ENCODE peak calls at places on chromosomes 6 and 20, in ten cellular contexts. B is H1; Y is HCT116; Q is CD4-positive, alpha-beta T cell; P is CD4-positive, alpha-beta memory T cell; V is left ventricle myocardium inferior; Z is endothelial cell of umbilical vein; I is effector memory CD4-positive, alpha-beta T cell; L is SJSA1; O is psoas muscle. D is an unnamed sample. For H3K9me3, the result is how much of the 10 kb centered on the place peaks cover.

GRCh38 chr6:106527111-106527510 is 102.2 kb downstream of the RTN4IP1 start:
- DNase-seq in B (no peak), Y (no peak), Q (no peak), P (no peak), V (no peak), Z (no peak), I (no peak), L (no peak), O (no peak), D (no peak)

GRCh38 chr6:52538252-52538905 is 38.5 kb downstream of the TRAM2 start:
- DNase-seq in B (no peak), Y (no peak), Q (no peak), P (no peak), V (no peak), Z (no peak), I (no peak), L (peak), O (no peak), D (no peak)

GRCh38 chr6:21997414-21998037 is 299.3 kb downstream of the PRL start:
- DNase-seq in B (no peak), Y (no peak), Q (no peak), P (no peak), V (no peak), Z (peak), I (no peak), L (no peak), O (no peak), D (no peak)

GRCh38 chr6:155694429-155694795 is 238.8 kb upstream of the NOX3 start:
- DNase-seq in B (no peak), Y (no peak), Q (no peak), P (no peak), V (no peak), Z (no peak), I (no peak), L (no peak), O (no peak), D (no peak)

GRCh38 chr20:49567421-49568256 is at the start of gene PTGIS:
- DNase-seq in B (no peak), Y (no peak), Q (no peak), P (no peak), V (no peak), Z (no peak), I (no peak), L (no peak), O (no peak), D (no peak)

GRCh38 chr6:11050735-11051134 is 6.6 kb upstream of the ELOVL2 start:
- DNase-seq in B (no peak), Y (no peak), Q (no peak), P (no peak), V (no peak), Z (no peak), I (no peak), L (peak), O (no peak), D (no peak)

GRCh38 chr6:36463686-36464085 is 20.9 kb downstream of the KCTD20 start:
- DNase-seq in B (no peak), Y (no peak), Q (no peak), P (no peak), V (no peak), Z (no peak), I (no peak), L (no peak), O (no peak), D (no peak)

GRCh38 chr6:30200551-30201281 is 12.5 kb downstream of the TRIM26 start:
- DNase-seq in B (no peak), Y (no peak), Q (no peak), P (no peak), V (no peak), Z (no peak), I (no peak), L (no peak), O (no peak), D (no peak)

GRCh38 chr6:56842602-56843475 is 112.1 kb upstream of the BEND6 start:
- DNase-seq in B (no peak), Y (no peak), Q (no peak), P (no peak), V (peak), Z (peak), I (no peak), L (peak), O (peak), D (no peak)

GRCh38 chr6:83770910-83771309 is 62.0 kb upstream of the SNAP91 start:
- DNase-seq in B (no peak), Y (no peak), Q (no peak), P (no peak), V (no peak), Z (no peak), I (no peak), L (no peak), O (no peak), D (no peak)

GRCh38 chr20:57298457-57298856 is 31.1 kb upstream of the SPO11 start:
- DNase-seq in B (no peak), Y (no peak), Q (no peak), P (no peak), V (no peak), Z (no peak), I (no peak), L (no peak), O (no peak), D (no peak)

GRCh38 chr6:64803470-64804166 is 903.4 kb downstream of the EYS start:
- DNase-seq in B (no peak), Y (no peak), Q (no peak), P (no peak), V (no peak), Z (no peak), I (no peak), L (no peak), O (no peak), D (no peak)

GRCh38 chr6:64010010-64010409 is 374.4 kb downstream of the PHF3 start:
- DNase-seq in B (no peak), Y (no peak), Q (no peak), P (no peak), V (no peak), Z (no peak), I (no peak), L (no peak), O (no peak), D (no peak)

GRCh38 chr6:75852721-75853120 is 103.7 kb downstream of the MYO6 start:
- DNase-seq in B (no peak), Y (no peak), Q (no peak), P (no peak), V (no peak), Z (peak), I (no peak), L (no peak), O (no peak), D (no peak)

DNA sequence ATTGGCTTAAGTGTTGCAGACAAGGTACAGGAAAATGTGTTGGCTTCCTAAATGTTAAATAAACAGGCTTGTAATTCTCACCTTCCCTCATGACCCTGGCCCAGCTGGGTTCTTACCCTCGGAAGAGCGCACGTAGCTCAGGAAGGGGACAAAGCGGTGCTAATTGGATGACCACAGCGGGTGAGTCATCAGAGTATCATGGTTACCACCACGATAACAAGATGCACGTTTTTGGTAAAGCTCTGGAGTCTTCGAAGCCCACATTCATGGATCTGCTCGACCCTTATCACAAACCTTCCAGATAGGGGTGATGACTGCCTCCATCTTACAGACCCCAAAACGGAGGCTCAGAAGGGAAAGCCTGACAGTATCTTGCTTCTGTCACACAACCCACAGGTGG is 32.8 kb downstream of the APCDD1L start:
- DNase-seq in B (no peak), Y (no peak), Q (no peak), P (no peak), V (no peak), Z (no peak), I (no peak), L (no peak), O (no peak), D (no peak)
- H3K9me3 ChIP-seq in B (under half), Y (under half), Q (under half), P (under half), V (under half), Z (under half), I (under half), L (under half), O (under half), D (under half)

GRCh38 chr6:137654365-137654981 is 160.3 kb upstream of the OLIG3 start:
- DNase-seq in B (no peak), Y (no peak), Q (no peak), P (no peak), V (no peak), Z (no peak), I (no peak), L (no peak), O (no peak), D (no peak)
- H3K9me3 ChIP-seq in B (under half), Y (under half), Q (under half), P (under half), V (under half), Z (under half), I (under half), L (under half), O (under half), D (under half)

GRCh38 chr6:66423047-66423446 is 716.0 kb upstream of the EYS start:
- DNase-seq in B (no peak), Y (no peak), Q (no peak), P (no peak), V (no peak), Z (no peak), I (no peak), L (no peak), O (no peak), D (no peak)
- H3K9me3 ChIP-seq in B (under half), Y (under half), Q (under half), P (under half), V (under half), Z (under half), I (under half), L (under half), O (under half), D (under half)

GRCh38 chr6:67814262-67814661 is 820.8 kb upstream of the ADGRB3 start:
- DNase-seq in B (no peak), Y (no peak), Q (no peak), P (no peak), V (no peak), Z (no peak), I (no peak), L (no peak), O (no peak), D (no peak)

GRCh38 chr6:67812125-67812524 is 823.0 kb upstream of the ADGRB3 start:
- DNase-seq in B (no peak), Y (no peak), Q (no peak), P (no peak), V (no peak), Z (no peak), I (no peak), L (no peak), O (no peak), D (no peak)

GRCh38 chr6:67812693-67813092 is 822.4 kb upstream of the ADGRB3 start:
- DNase-seq in B (no peak), Y (no peak), Q (no peak), P (no peak), V (no peak), Z (no peak), I (no peak), L (no peak), O (no peak), D (no peak)

GRCh38 chr6:67818322-67818721 is 816.8 kb upstream of the ADGRB3 start:
- DNase-seq in B (no peak), Y (no peak), Q (no peak), P (no peak), V (no peak), Z (no peak), I (no peak), L (no peak), O (no peak), D (no peak)

GRCh38 chr6:67815623-67816022 is 819.5 kb upstream of the ADGRB3 start:
- DNase-seq in B (no peak), Y (no peak), Q (no peak), P (no peak), V (no peak), Z (no peak), I (no peak), L (no peak), O (no peak), D (no peak)
- H3K9me3 ChIP-seq in B (under half), Y (under half), Q (under half), P (under half), V (half or more), Z (under half), I (under half), L (under half), O (under half), D (under half)

GRCh38 chr6:78062993-78063392 is 410.2 kb downstream of the MEI4 start:
- DNase-seq in B (no peak), Y (no peak), Q (no peak), P (no peak), V (no peak), Z (no peak), I (no peak), L (no peak), O (no peak), D (no peak)
- H3K9me3 ChIP-seq in B (under half), Y (under half), Q (under half), P (under half), V (under half), Z (under half), I (under half), L (under half), O (under half), D (under half)

GRCh38 chr20:29298759-29299613 is 1958.5 kb upstream of the DEFB115 start:
- DNase-seq in B (no peak), Y (no peak), Q (no peak), P (no peak), V (no peak), Z (no peak), I (no peak), L (no peak), O (peak), D (no peak)

GRCh38 chr20:29299811-29300578 is 1957.5 kb upstream of the DEFB115 start:
- DNase-seq in B (no peak), Y (no peak), Q (no peak), P (no peak), V (no peak), Z (no peak), I (no peak), L (no peak), O (peak), D (no peak)

GRCh38 chr20:29300579-29301551 is 1956.6 kb upstream of the DEFB115 start:
- DNase-seq in B (no peak), Y (no peak), Q (no peak), P (no peak), V (no peak), Z (no peak), I (no peak), L (no peak), O (peak), D (no peak)

GRCh38 chr20:29301624-29302259 is 1955.7 kb upstream of the DEFB115 start:
- DNase-seq in B (no peak), Y (no peak), Q (no peak), P (no peak), V (no peak), Z (no peak), I (no peak), L (no peak), O (peak), D (no peak)

DNA sequence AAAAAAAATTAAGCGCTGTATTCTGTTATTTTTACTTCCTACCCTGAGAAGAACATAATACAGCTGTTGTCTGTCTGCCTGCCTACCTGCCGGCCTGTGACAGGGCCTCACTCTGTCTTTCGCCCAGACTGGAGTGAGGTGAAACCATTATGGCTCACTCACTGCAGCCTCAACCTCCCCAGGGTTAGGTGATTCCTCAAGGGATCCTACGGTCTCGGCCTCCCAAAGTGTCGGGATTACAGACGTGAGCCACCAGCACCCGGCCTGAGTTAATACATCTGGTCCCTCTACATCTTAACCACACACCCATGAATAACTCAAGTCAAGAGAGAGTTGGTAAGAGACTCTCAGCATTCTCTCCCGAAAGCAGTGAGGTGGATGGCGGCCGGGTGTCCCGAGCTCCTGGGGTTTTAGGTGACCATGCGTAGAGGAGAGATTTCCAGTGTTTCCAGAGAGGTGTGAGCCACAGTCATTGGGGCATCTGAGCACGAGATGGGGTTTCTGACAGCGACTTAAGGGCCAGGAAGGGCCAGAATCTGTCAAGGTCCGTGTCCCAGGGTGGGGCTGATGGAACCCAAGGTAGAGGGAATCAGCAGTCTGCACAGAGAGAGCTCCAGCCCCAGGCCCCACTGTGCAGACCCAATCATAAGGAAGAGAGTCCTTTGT is 1954.4 kb upstream of the DEFB115 start:
- DNase-seq in B (no peak), Y (no peak), Q (no peak), P (no peak), V (no peak), Z (no peak), I (no peak), L (no peak), O (peak), D (no peak)
- H3K9me3 ChIP-seq in B (under half), Y (under half), Q (under half), P (under half), V (half or more), Z (under half), I (under half), L (under half), O (under half), D (under half)

GRCh38 chr6:167408235-167408869 is 83.5 kb downstream of the TTLL2 start:
- DNase-seq in B (no peak), Y (no peak), Q (no peak), P (no peak), V (no peak), Z (no peak), I (no peak), L (no peak), O (no peak), D (no peak)

GRCh38 chr6:167410510-167410909 is 85.6 kb downstream of the TTLL2 start:
- DNase-seq in B (no peak), Y (no peak), Q (no peak), P (no peak), V (no peak), Z (no peak), I (no peak), L (no peak), O (no peak), D (no peak)

GRCh38 chr6:167409078-167409477 is 84.2 kb downstream of the TTLL2 start:
- DNase-seq in B (no peak), Y (no peak), Q (no peak), P (no peak), V (no peak), Z (no peak), I (no peak), L (no peak), O (no peak), D (no peak)

GRCh38 chr6:167407239-167408064 is 82.6 kb downstream of the TTLL2 start:
- DNase-seq in B (no peak), Y (no peak), Q (no peak), P (no peak), V (no peak), Z (no peak), I (no peak), L (no peak), O (no peak), D (no peak)

GRCh38 chr6:167409689-167410088 is 84.8 kb downstream of the TTLL2 start:
- DNase-seq in B (no peak), Y (no peak), Q (no peak), P (no peak), V (no peak), Z (no peak), I (no peak), L (no peak), O (no peak), D (no peak)
- H3K9me3 ChIP-seq in B (under half), Y (under half), Q (under half), P (under half), V (under half), Z (under half), I (under half), L (under half), O (under half), D (under half)

GRCh38 chr20:39795401-39796272 is 833.5 kb downstream of the DHX35 start:
- DNase-seq in B (no peak), Y (no peak), Q (no peak), P (no peak), V (no peak), Z (no peak), I (no peak), L (no peak), O (no peak), D (no peak)
- H3K9me3 ChIP-seq in B (under half), Y (under half), Q (under half), P (under half), V (under half), Z (under half), I (under half), L (under half), O (under half), D (under half)

GRCh38 chr6:142844065-142844755 is 100.8 kb downstream of the HIVEP2 start:
- DNase-seq in B (no peak), Y (no peak), Q (no peak), P (no peak), V (no peak), Z (no peak), I (no peak), L (no peak), O (no peak), D (no peak)

GRCh38 chr6:142845143-142845571 is 99.8 kb downstream of the HIVEP2 start:
- DNase-seq in B (no peak), Y (no peak), Q (no peak), P (no peak), V (no peak), Z (peak), I (no peak), L (no peak), O (no peak), D (no peak)

GRCh38 chr6:142843344-142843743 is 101.6 kb downstream of the HIVEP2 start:
- DNase-seq in B (no peak), Y (no peak), Q (no peak), P (no peak), V (no peak), Z (no peak), I (no peak), L (no peak), O (no peak), D (no peak)

GRCh38 chr6:142841915-142842314 is 103.1 kb downstream of the HIVEP2 start:
- DNase-seq in B (no peak), Y (no peak), Q (no peak), P (no peak), V (no peak), Z (no peak), I (no peak), L (no peak), O (no peak), D (no peak)

GRCh38 chr6:142842423-142843261 is 102.3 kb downstream of the HIVEP2 start:
- DNase-seq in B (no peak), Y (no peak), Q (no peak), P (peak), V (no peak), Z (peak), I (peak), L (peak), O (no peak), D (no peak)
- H3K9me3 ChIP-seq in B (under half), Y (under half), Q (under half), P (under half), V (under half), Z (under half), I (under half), L (under half), O (under half), D (under half)

GRCh38 chr6:167649486-167649885 is 177.2 kb upstream of the AFDN start:
- DNase-seq in B (no peak), Y (no peak), Q (no peak), P (no peak), V (no peak), Z (no peak), I (no peak), L (no peak), O (no peak), D (no peak)
- H3K9me3 ChIP-seq in B (under half), Y (under half), Q (under half), P (under half), V (under half), Z (under half), I (under half), L (under half), O (under half), D (under half)